ENCODE peak calls at places on chromosomes 4 and X, in four cellular contexts. V is heart right ventricle; S is thoracic aorta; F is CD8-positive, alpha-beta T cell. X is an unnamed sample.

GRCh38 chr4:37742149-37742548 is 56.0 kb upstream of the RELL1 start:
- DNase-seq in V (no peak), S (no peak), F (no peak), X (no peak)

GRCh38 chr4:13248621-13249298 is 235.4 kb downstream of the RAB28 start:
- DNase-seq in F (no peak), S (no peak), V (no peak), X (no peak)

GRCh38 chr4:30714408-30715031 is 5.6 kb upstream of the PCDH7 start:
- DNase-seq in S (no peak), F (no peak), V (no peak), X (peak)

GRCh38 chr4:88130544-88131305 is 27.7 kb downstream of the ABCG2 start:
- DNase-seq in F (no peak), V (no peak), S (no peak), X (no peak)

GRCh38 chrX:136745215-136746173 is 35.2 kb downstream of the ARHGEF6 start:
- DNase-seq in S (no peak), F (no peak), V (no peak), X (no peak)

GRCh38 chr4:88827442-88827841 is 129.8 kb upstream of the NAP1L5 start:
- DNase-seq in S (no peak), F (no peak), V (no peak), X (no peak)

GRCh38 chr4:97953171-97953570 is 190.1 kb downstream of the STPG2 start:
- DNase-seq in V (no peak), F (no peak), S (no peak), X (no peak)

GRCh38 chr4:156638925-156639605 is 332.5 kb downstream of the PDGFC start:
- DNase-seq in F (no peak), S (no peak), V (no peak), X (no peak)

GRCh38 chrX:42720209-42720608 is 57.8 kb downstream of the PPP1R2C start:
- DNase-seq in F (no peak), V (no peak), S (no peak), X (no peak)

GRCh38 chr4:183424109-183424751 is 20.2 kb upstream of the CDKN2AIP start:
- DNase-seq in S (no peak), F (no peak), V (no peak), X (no peak)

GRCh38 chrX:21398424-21398823 is 24.2 kb downstream of the CNKSR2 start:
- DNase-seq in S (no peak), F (no peak), V (no peak), X (no peak)

GRCh38 chrX:153765138-153766079 is 1.4 kb downstream of the PLXNB3 start:
- DNase-seq in F (no peak), S (no peak), V (peak), X (peak)

GRCh38 chrX:51608071-51608470 is 10.6 kb downstream of the CENPVL3 start:
- DNase-seq in F (no peak), V (no peak), S (no peak), X (no peak)

GRCh38 chr4:150318971-150319370 is 240.7 kb downstream of the DCLK2 start:
- DNase-seq in V (no peak), S (no peak), F (no peak), X (no peak)

GRCh38 chr4:188930822-188931221 is 791.6 kb downstream of the TRIML1 start:
- DNase-seq in F (no peak), S (no peak), V (no peak), X (peak)

GRCh38 chr4:139774759-139775487 is 109.3 kb downstream of the MGST2 start:
- DNase-seq in V (no peak), F (no peak), S (no peak), X (no peak)

GRCh38 chrX:120719622-120720021 is 89.8 kb upstream of the C1GALT1C1 start:
- DNase-seq in F (no peak), S (no peak), V (no peak), X (no peak)

GRCh38 chr4:173208420-173208819 is 39.8 kb downstream of the GALNT7 start:
- DNase-seq in V (no peak), F (no peak), S (no peak), X (no peak)

GRCh38 chrX:46588263-46588662 is 14.7 kb downstream of the CHST7 start:
- DNase-seq in F (peak), V (peak), S (peak), X (no peak)

GRCh38 chr4:173405840-173406606 is 7.1 kb upstream of the SCRG1 start:
- DNase-seq in S (no peak), V (no peak), F (no peak), X (no peak)

GRCh38 chr4:42331040-42331439 is 66.2 kb upstream of the SHISA3 start:
- DNase-seq in F (no peak), S (no peak), V (no peak), X (no peak)

GRCh38 chr4:154578919-154579318 is 11.6 kb downstream of the FGA start:
- DNase-seq in F (no peak), V (no peak), S (no peak), X (no peak)

GRCh38 chr4:41339812-41340809 is 83.4 kb downstream of the UCHL1 start:
- DNase-seq in V (no peak), F (no peak), S (no peak), X (no peak)

GRCh38 chr4:86331362-86331761 is 28.5 kb downstream of the MAPK10 start:
- DNase-seq in S (no peak), F (no peak), V (no peak), X (no peak)

GRCh38 chr4:117447925-117448324 is 362.5 kb upstream of the TRAM1L1 start:
- DNase-seq in V (no peak), F (no peak), S (no peak), X (peak)

DNA sequence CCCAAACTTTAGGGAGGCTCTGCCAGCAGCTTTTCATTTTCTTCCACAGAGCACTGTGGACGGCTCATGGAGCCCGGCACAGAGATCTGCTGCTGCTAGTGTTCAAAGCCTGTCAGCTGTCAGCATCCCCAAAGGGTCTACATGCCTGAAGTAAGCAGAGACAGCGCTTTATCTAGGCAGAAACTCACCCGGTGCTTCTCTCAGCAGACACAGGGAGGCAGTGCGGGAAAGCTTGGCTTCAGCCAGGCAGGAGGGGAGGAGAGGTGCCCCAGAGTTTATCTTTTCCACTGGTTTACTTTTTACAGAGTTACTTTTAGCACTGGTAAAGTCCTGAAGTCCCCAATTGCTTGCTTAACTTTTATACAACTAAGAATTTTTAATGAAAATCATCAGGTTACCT is 339.3 kb downstream of the NKX6-1 start:
- DNase-seq in S (no peak), V (no peak), F (no peak), X (peak)
- TF ChIP-seq CTCF in S (no peak), V (no peak), F (no peak), X (no peak)

GRCh38 chr4:2255501-2256155 is 6.3 kb downstream of the MXD4 start:
- DNase-seq in V (peak), S (peak), F (peak), X (no peak)
- TF ChIP-seq CTCF in V (no peak), S (no peak), F (no peak), X (no peak)

GRCh38 chr4:38782452-38783108 is at the start of gene TLR10:
- DNase-seq in S (no peak), F (peak), V (no peak), X (no peak)
- TF ChIP-seq CTCF in S (peak), F (peak), V (peak), X (peak)

DNA sequence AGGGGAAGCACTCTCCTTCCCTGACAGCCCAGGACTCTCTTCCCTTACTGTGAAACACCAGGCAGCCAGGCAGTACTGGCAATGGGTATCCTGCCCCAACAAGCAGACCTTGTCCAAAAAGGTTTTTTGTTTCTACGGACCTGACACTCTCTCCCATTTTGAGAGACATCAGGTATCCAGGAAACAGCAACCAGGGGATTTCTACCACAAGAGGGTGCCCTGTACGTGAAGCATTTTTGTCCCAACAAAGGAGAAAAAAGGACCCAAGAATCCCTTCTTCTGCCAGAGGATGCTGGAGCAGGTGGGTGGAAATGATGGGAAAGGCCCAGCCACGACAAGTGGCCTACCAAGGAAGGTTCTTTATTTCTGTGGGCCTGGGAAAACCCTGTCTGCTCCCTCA is 65.7 kb upstream of the FGF13 start:
- DNase-seq in S (no peak), F (no peak), V (no peak), X (no peak)
- TF ChIP-seq CTCF in S (no peak), F (no peak), V (no peak), X (no peak)

GRCh38 chrX:119694601-119695534 is 1.9 kb upstream of the SEPTIN6 start:
- DNase-seq in S (no peak), F (no peak), V (no peak), X (peak)
- TF ChIP-seq CTCF in S (no peak), F (no peak), V (no peak), X (no peak)

GRCh38 chrX:56787734-56788152 is 58.7 kb downstream of the NBDY start:
- DNase-seq in V (no peak), S (no peak), F (no peak), X (no peak)

GRCh38 chrX:56786889-56787733 is 58.1 kb downstream of the NBDY start:
- DNase-seq in F (no peak), S (no peak), V (no peak), X (no peak)

GRCh38 chrX:56788717-56789122 is 59.7 kb downstream of the NBDY start:
- DNase-seq in S (no peak), F (no peak), V (no peak), X (no peak)

GRCh38 chrX:56789518-56790070 is 60.6 kb downstream of the NBDY start:
- DNase-seq in S (no peak), V (no peak), F (no peak), X (no peak)

DNA sequence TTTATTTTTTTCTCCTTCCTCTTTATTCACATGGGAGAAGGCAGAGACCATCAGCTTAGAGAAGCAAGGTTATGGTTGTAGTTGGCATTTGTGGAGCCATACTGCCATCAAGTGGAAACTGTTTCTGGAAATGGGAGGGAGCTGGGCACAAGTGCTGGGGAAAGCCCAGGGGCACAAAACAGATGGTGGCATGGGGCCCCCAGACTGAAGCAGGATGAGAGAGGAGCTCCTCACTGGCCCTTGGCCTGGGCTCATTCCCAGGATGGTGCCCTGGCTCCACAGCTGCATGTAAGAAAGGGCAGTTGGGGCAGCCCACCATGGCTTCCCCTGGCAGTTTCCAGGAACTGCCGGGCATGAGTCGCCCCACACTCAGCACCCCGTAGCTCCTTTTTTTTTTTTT is 59.2 kb downstream of the NBDY start:
- DNase-seq in V (no peak), F (no peak), S (no peak), X (no peak)
- TF ChIP-seq CTCF in V (no peak), F (no peak), S (no peak), X (no peak)

GRCh38 chrX:12412561-12412960 is 274.3 kb downstream of the FRMPD4 start:
- DNase-seq in S (no peak), F (no peak), V (no peak), X (no peak)
- TF ChIP-seq CTCF in S (no peak), F (no peak), V (no peak), X (no peak)

DNA sequence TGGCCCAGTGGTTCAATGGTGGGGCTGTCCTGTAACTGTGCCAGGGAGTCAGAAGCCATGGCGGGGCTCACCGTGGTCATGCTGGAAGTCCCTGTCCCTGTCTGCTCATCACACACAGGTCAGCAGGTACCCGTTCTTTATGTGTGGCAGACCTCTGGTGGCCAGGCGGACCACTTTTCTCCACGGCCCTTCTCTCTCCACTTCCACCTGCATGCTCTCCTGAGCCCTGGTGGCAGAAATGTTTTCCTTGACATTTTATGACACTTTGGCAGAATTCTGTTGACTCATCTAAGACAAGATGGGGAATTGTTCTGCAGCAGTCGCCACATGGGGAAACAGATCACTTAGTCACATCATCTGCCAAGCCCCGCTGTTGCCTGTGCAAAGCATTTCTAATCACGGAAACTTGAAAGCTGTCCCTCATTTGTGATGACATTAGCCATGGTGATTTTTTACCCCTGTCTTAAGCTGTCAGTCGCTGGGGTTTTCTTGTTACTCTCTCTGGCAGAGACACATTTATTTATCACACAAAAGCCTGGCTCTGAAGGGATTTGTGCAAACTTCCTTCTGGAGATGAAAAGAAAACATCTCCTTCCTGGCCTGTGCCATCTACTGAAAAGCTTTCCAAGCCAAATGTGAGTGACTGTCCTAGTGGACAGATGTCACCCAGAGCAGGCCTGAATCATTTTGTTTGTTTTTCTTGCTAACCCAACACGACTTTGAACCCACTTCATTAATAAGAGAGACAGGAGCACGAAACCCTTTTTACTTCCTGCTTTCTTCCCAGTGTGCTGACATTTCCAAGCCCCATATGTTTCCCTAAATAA is 38.8 kb upstream of the STIM2 start:
- DNase-seq in V (no peak), S (no peak), F (no peak), X (no peak)
- TF ChIP-seq CTCF in V (no peak), S (no peak), F (no peak), X (no peak)

GRCh38 chrX:74906427-74906826 is 18.8 kb downstream of the NEXMIF start:
- DNase-seq in V (no peak), S (no peak), F (no peak), X (no peak)
- TF ChIP-seq CTCF in V (no peak), S (no peak), F (no peak), X (no peak)

X was measured in glutamatergic neuron.